ENCODE peak calls at places on chromosomes 12 and 14, in six cellular contexts. V is astrocyte of the hippocampus, W is GM04504, G is iris pigment epithelial cell, T is Ammon's horn, A is glutamatergic neuron. K is an unnamed sample.

GRCh38 chr12:8609061-8609570 is 3.5 kb downstream of the AICDA start:
- DNase-seq in V (peak), W (no peak), G (peak), T (peak), A (peak), K (no peak)

GRCh38 chr14:74583689-74584434 is 28.2 kb downstream of the LTBP2 start:
- DNase-seq in V (peak), W (no peak), G (peak), T (no peak), A (peak), K (no peak)

GRCh38 chr14:99525699-99526080 is 44.5 kb downstream of the CCNK start:
- DNase-seq in V (no peak), W (no peak), G (no peak), T (no peak), A (no peak), K (no peak)

GRCh38 chr12:67413577-67413976 is 144.4 kb downstream of the CAND1 start:
- DNase-seq in V (no peak), W (no peak), G (no peak), T (no peak), A (peak), K (no peak)

GRCh38 chr12:41142376-41142775 is 45.7 kb upstream of the PDZRN4 start:
- DNase-seq in V (no peak), W (no peak), G (no peak), T (no peak), A (no peak), K (no peak)

GRCh38 chr14:55752580-55753365 is 172.8 kb downstream of the KTN1 start:
- DNase-seq in V (peak), W (no peak), G (peak), T (no peak), A (no peak), K (no peak)

GRCh38 chr12:26097046-26097878 is 27.6 kb downstream of the BHLHE41 start:
- DNase-seq in V (peak), W (peak), G (peak), T (peak), A (peak), K (peak)

GRCh38 chr14:74670726-74671125 is 42.2 kb downstream of the AREL1 start:
- DNase-seq in V (peak), W (no peak), G (peak), T (no peak), A (no peak), K (no peak)

GRCh38 chr12:89173096-89173495 is 179.2 kb downstream of the DUSP6 start:
- DNase-seq in V (no peak), W (no peak), G (no peak), T (no peak), A (no peak), K (no peak)

GRCh38 chr14:77111021-77111420 is 13.0 kb downstream of the CIPC start:
- DNase-seq in V (peak), W (no peak), G (no peak), T (peak), A (no peak), K (peak)

GRCh38 chr12:20368653-20369163 is 371 bp downstream of the PDE3A start:
- DNase-seq in V (peak), W (no peak), G (peak), T (peak), A (peak), K (peak)

GRCh38 chr12:72493390-72493789 is 221.2 kb downstream of the TRHDE start:
- DNase-seq in V (no peak), W (no peak), G (peak), T (no peak), A (no peak), K (no peak)

GRCh38 chr12:121668750-121669524 is 517 bp downstream of the MORN3 start:
- DNase-seq in V (peak), W (no peak), G (peak), T (no peak), A (peak), K (peak)

GRCh38 chr12:80813820-80814219 is 97.1 kb downstream of the MYF5 start:
- DNase-seq in V (no peak), W (no peak), G (no peak), T (no peak), A (no peak), K (no peak)

GRCh38 chr12:49233842-49234526 is 30.9 kb upstream of the TUBA1C start:
- DNase-seq in V (peak), W (no peak), G (no peak), T (peak), A (no peak), K (no peak)

GRCh38 chr12:116366456-116366776 is 88.9 kb upstream of the MED13L start:
- DNase-seq in V (peak), W (no peak), G (no peak), T (no peak), A (no peak), K (no peak)

GRCh38 chr12:50220357-50221061 is 53.3 kb upstream of the CERS5 start:
- DNase-seq in V (peak), W (no peak), G (peak), T (peak), A (no peak), K (no peak)

GRCh38 chr12:118237053-118237665 is 101.2 kb downstream of the PEBP1 start:
- DNase-seq in V (no peak), W (no peak), G (no peak), T (peak), A (no peak), K (no peak)

GRCh38 chr12:41362511-41362910 is 174.4 kb downstream of the PDZRN4 start:
- DNase-seq in V (no peak), W (no peak), G (no peak), T (no peak), A (no peak), K (no peak)

K was measured in ecto neural progenitor cell.